ENCODE peak calls at places on chromosomes 4 and X, in four cellular contexts. X, W, K and U are unnamed samples.

GRCh38 chr4:175590205-175590604 is 221.9 kb downstream of the GPM6A start:
- DNase-seq in X (no peak), W (no peak), K (no peak), U (no peak)

GRCh38 chrX:103817502-103817901 is 14.6 kb downstream of the RAB9B start:
- DNase-seq in W (no peak), X (no peak), K (no peak), U (no peak)

GRCh38 chr4:94766856-94767255 is 9.1 kb downstream of the BMPR1B start:
- DNase-seq in W (no peak), X (no peak), K (peak), U (no peak)

GRCh38 chrX:103329991-103330390 is at the start of gene TCEAL7:
- DNase-seq in W (no peak), K (no peak), X (no peak), U (peak)

GRCh38 chr4:185426960-185427688 is 1.4 kb upstream of the UFSP2 start:
- DNase-seq in W (no peak), K (peak), X (no peak), U (no peak)

GRCh38 chrX:113522814-113523213 is 682.2 kb upstream of the AMOT start:
- DNase-seq in X (no peak), K (no peak), W (no peak), U (no peak)

GRCh38 chrX:47321386-47321785 is 49.0 kb upstream of the ZNF157 start:
- DNase-seq in W (peak), K (peak), X (no peak), U (peak)

GRCh38 chrX:30935985-30936384 is 46.9 kb upstream of the TAB3 start:
- DNase-seq in W (no peak), X (peak), K (peak), U (no peak)

GRCh38 chr4:111773858-111774257 is 371.4 kb upstream of the FAM241A start:
- DNase-seq in W (peak), K (no peak), X (no peak), U (no peak)

GRCh38 chr4:45453258-45453841 is 670.5 kb downstream of the GABRG1 start:
- DNase-seq in W (no peak), K (peak), X (no peak), U (no peak)

GRCh38 chr4:73836373-73837269 is at the start of gene CXCL6:
- DNase-seq in W (peak), X (no peak), K (no peak), U (peak)

GRCh38 chrX:67619253-67619652 is 75.4 kb downstream of the AR start:
- DNase-seq in X (no peak), K (peak), W (no peak), U (no peak)

GRCh38 chr4:78845469-78845868 is 69.3 kb downstream of the BMP2K start:
- DNase-seq in W (no peak), K (no peak), X (no peak), U (no peak)

GRCh38 chr4:48109413-48110263 is 24.4 kb downstream of the TXK start:
- DNase-seq in K (peak), W (no peak), X (no peak), U (no peak)

GRCh38 chr4:126081336-126081735 is 766.6 kb downstream of the FAT4 start:
- DNase-seq in X (no peak), W (no peak), K (no peak), U (no peak)

GRCh38 chrX:72348247-72348979 is 42.7 kb upstream of the CITED1 start:
- DNase-seq in W (no peak), K (no peak), X (no peak), U (no peak)

GRCh38 chr4:119286377-119287002 is 35.4 kb downstream of the FABP2 start:
- DNase-seq in W (no peak), K (peak), X (no peak), U (no peak)

DNA sequence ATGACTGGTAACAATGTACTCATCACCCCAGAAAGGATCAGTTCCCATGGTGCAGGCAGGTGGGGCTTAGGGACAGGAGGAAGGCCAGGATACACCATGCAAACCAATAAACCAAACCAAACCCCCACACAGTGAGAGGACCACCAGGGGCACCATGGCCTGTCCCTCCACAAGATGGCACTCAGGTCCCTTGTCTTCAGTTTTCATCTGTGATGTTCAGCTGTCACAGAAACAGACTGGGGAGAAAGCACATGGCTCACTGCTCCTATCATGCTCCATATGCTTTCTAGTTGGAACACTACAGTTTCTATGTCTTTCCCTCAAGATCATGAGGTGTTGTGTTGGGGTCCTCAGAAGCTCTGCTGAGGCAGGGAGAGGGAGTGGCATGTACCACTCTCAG is 10.1 kb downstream of the HS3ST1 start:
- DNase-seq in X (no peak), W (no peak), K (no peak), U (no peak)
- TF ChIP-seq CTCF in X (no peak), W (peak), K (no peak), U (no peak)

DNA sequence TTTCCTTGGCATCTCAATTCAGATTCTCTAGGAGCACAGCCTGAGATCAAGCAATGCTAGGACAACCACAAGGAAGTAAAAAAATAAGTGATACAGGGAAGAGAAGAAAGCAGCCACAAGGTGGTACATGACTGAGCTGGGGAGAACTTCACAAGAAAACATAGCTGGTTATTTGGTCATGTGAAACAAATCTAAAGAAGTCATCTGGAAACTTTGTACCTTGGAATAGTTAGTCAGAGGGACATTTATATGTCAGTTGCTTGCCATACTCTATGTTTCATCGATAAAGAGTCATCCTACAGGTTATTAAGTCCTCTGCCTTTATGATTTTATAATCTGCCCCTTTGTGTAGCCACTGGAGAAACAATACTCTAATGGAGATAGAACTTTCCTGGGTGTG is 575.1 kb downstream of the IL15 start:
- DNase-seq in K (peak), X (no peak), W (no peak), U (no peak)
- TF ChIP-seq CTCF in K (no peak), X (no peak), W (no peak), U (no peak)

GRCh38 chr4:66691101-66691500 is 854.2 kb downstream of the CENPC start:
- DNase-seq in K (no peak), W (no peak), X (no peak), U (no peak)
- TF ChIP-seq CTCF in K (no peak), W (no peak), X (no peak), U (no peak)

GRCh38 chrX:86066998-86067397 is 19.6 kb upstream of the CHM start:
- DNase-seq in X (no peak), K (no peak), W (no peak), U (no peak)
- TF ChIP-seq CTCF in X (peak), K (no peak), W (no peak), U (no peak)